ENCODE peak calls at places on chromosomes 11 and 22, in ten cellular contexts. X, N, H, L, B, Z, E, R, Q and Y are unnamed samples.

GRCh38 chr11:121482231-121483129 is 29.7 kb upstream of the SORL1-AS1 start:
- DNase-seq in X (no peak), N (no peak), H (no peak), L (peak; percentile 51), B (peak; percentile 50), Z (no peak), E (peak; percentile 19), R (peak; percentile 81), Q (peak; percentile 7), Y (no peak)

GRCh38 chr11:47863189-47863892 is 15.2 kb upstream of the NUP160 start:
- DNase-seq in X (no peak), N (no peak), H (no peak), L (no peak), B (no peak), Z (no peak), E (peak; percentile 46), R (peak; percentile 86), Q (peak; percentile 79), Y (no peak)

GRCh38 chr11:86636275-86636674 is 36.1 kb downstream of the ME3 start:
- DNase-seq in X (no peak), N (no peak), H (no peak), L (no peak), B (no peak), Z (peak; percentile 25), E (no peak), R (no peak), Q (no peak), Y (no peak)

GRCh38 chr22:38338772-38339379 is 21.6 kb upstream of the CSNK1E start:
- DNase-seq in X (no peak), N (no peak), H (no peak), L (no peak), B (no peak), Z (no peak), E (no peak), R (no peak), Q (no peak), Y (no peak)

GRCh38 chr11:2847511-2847910 is 38.1 kb downstream of the CDKN1C start:
- DNase-seq in X (no peak), N (no peak), H (no peak), L (no peak), B (no peak), Z (no peak), E (no peak), R (no peak), Q (no peak), Y (no peak)

GRCh38 chr22:42760806-42761565 is 40.3 kb upstream of the A4GALT start:
- DNase-seq in X (no peak), N (no peak), H (no peak), L (no peak), B (no peak), Z (no peak), E (no peak), R (no peak), Q (no peak), Y (no peak)

GRCh38 chr22:43881091-43882061 is 10.4 kb downstream of the PNPLA5 start:
- DNase-seq in X (no peak), N (no peak), H (no peak), L (no peak), B (no peak), Z (no peak), E (no peak), R (no peak), Q (no peak), Y (no peak)

GRCh38 chr22:50530280-50530856 is 556 bp upstream of the TYMP start:
- DNase-seq in X (no peak), N (peak; percentile 45), H (peak; percentile 42), L (no peak), B (peak; percentile 55), Z (peak; percentile 75), E (peak; percentile 66), R (no peak), Q (peak; percentile 83), Y (no peak)

GRCh38 chr22:45911601-45912271 is 65.2 kb downstream of the WNT7B start:
- DNase-seq in X (no peak), N (no peak), H (no peak), L (no peak), B (no peak), Z (no peak), E (no peak), R (no peak), Q (peak; percentile 78), Y (no peak)

GRCh38 chr11:126465573-126466287 is 110.2 kb downstream of the ST3GAL4 start:
- DNase-seq in X (no peak), N (no peak), H (no peak), L (no peak), B (no peak), Z (no peak), E (no peak), R (peak; percentile 89), Q (no peak), Y (no peak)

GRCh38 chr11:2212411-2213251 is 41.0 kb upstream of the TH start:
- DNase-seq in X (no peak), N (no peak), H (no peak), L (no peak), B (no peak), Z (peak; percentile 37), E (no peak), R (no peak), Q (no peak), Y (no peak)

GRCh38 chr11:129652828-129653227 is 162.8 kb upstream of the TMEM45B start:
- DNase-seq in X (no peak), N (no peak), H (no peak), L (no peak), B (no peak), Z (no peak), E (no peak), R (no peak), Q (peak; percentile 93), Y (no peak)

GRCh38 chr22:41356430-41357028 is 25.2 kb upstream of the TEF start:
- DNase-seq in X (no peak), N (no peak), H (no peak), L (no peak), B (no peak), Z (no peak), E (no peak), R (no peak), Q (no peak), Y (no peak)

GRCh38 chr22:43110927-43111623 is 525 bp downstream of the BIK start:
- DNase-seq in X (no peak), N (no peak), H (peak; percentile 26), L (peak; percentile 53), B (peak; percentile 30), Z (no peak), E (no peak), R (peak; percentile 57), Q (no peak), Y (no peak)

GRCh38 chr11:7686761-7687160 is 13.5 kb upstream of the CYB5R2 start:
- DNase-seq in X (no peak), N (no peak), H (no peak), L (no peak), B (no peak), Z (no peak), E (no peak), R (no peak), Q (no peak), Y (no peak)

GRCh38 chr11:76672431-76673163 is 2.0 kb upstream of the LRRC32 start:
- DNase-seq in X (no peak), N (no peak), H (peak; percentile 38), L (peak; percentile 61), B (peak; percentile 66), Z (no peak), E (peak; percentile 88), R (peak; percentile 83), Q (no peak), Y (no peak)

GRCh38 chr22:37044634-37045625 is 6.6 kb upstream of the KCTD17 start:
- DNase-seq in X (peak; percentile 42), N (no peak), H (no peak), L (no peak), B (no peak), Z (no peak), E (no peak), R (no peak), Q (no peak), Y (no peak)

GRCh38 chr11:26720003-26720402 is 1.9 kb downstream of the SLC5A12 start:
- DNase-seq in X (no peak), N (no peak), H (no peak), L (no peak), B (no peak), Z (no peak), E (no peak), R (no peak), Q (no peak), Y (no peak)

GRCh38 chr11:61019818-61020405 is 48.4 kb downstream of the CD6 start:
- DNase-seq in X (no peak), N (no peak), H (no peak), L (no peak), B (no peak), Z (no peak), E (no peak), R (no peak), Q (no peak), Y (no peak)

GRCh38 chr22:45574069-45574703 is 71.5 kb downstream of the FBLN1 start:
- DNase-seq in X (no peak), N (no peak), H (no peak), L (no peak), B (no peak), Z (no peak), E (no peak), R (no peak), Q (no peak), Y (no peak)

GRCh38 chr22:37664249-37665101 is 6.0 kb downstream of the PDXP start:
- DNase-seq in X (no peak), N (no peak), H (no peak), L (no peak), B (no peak), Z (no peak), E (no peak), R (no peak), Q (no peak), Y (no peak)

GRCh38 chr11:132158091-132158490 is 787.7 kb downstream of the NTM start:
- DNase-seq in X (no peak), N (no peak), H (no peak), L (no peak), B (no peak), Z (peak; percentile 37), E (no peak), R (no peak), Q (peak; percentile 41), Y (no peak)

GRCh38 chr11:72048718-72049460 is 31.5 kb downstream of the NUMA1 start:
- DNase-seq in X (no peak), N (no peak), H (no peak), L (no peak), B (no peak), Z (no peak), E (no peak), R (no peak), Q (no peak), Y (no peak)

GRCh38 chr11:65169164-65169641 is 830 bp upstream of the SPDYC start:
- DNase-seq in X (no peak), N (no peak), H (no peak), L (no peak), B (no peak), Z (no peak), E (no peak), R (peak; percentile 41), Q (peak; percentile 65), Y (no peak)

GRCh38 chr11:32870676-32871075 is 21.9 kb upstream of the QSER1 start:
- DNase-seq in X (no peak), N (no peak), H (peak; percentile 21), L (peak; percentile 18), B (peak; percentile 9), Z (no peak), E (peak; percentile 4), R (peak; percentile 51), Q (no peak), Y (peak; percentile 21)

GRCh38 chr11:2649848-2650247 is 49.9 kb downstream of the KCNQ1OT1 start:
- DNase-seq in X (no peak), N (no peak), H (no peak), L (no peak), B (no peak), Z (no peak), E (no peak), R (no peak), Q (no peak), Y (no peak)

GRCh38 chr11:46674463-46675287 is 25.7 kb downstream of the ARHGAP1 start:
- DNase-seq in X (no peak), N (no peak), H (peak; percentile 43), L (no peak), B (peak; percentile 21), Z (peak; percentile 60), E (no peak), R (peak; percentile 66), Q (no peak), Y (no peak)

GRCh38 chr11:12026331-12027211 is 18.1 kb upstream of the DKK3 start:
- DNase-seq in X (no peak), N (no peak), H (no peak), L (no peak), B (no peak), Z (no peak), E (no peak), R (no peak), Q (no peak), Y (no peak)